ENCODE peak calls at places on chromosomes 16 and 17, in five cellular contexts. I is cardiac fibroblast, U is neural progenitor cell, H is Calu3, F is HL-60. B is an unnamed sample.

GRCh38 chr16:29821663-29822115 is 1.4 kb downstream of the MVP start:
- DNase-seq in I (peak; percentile 78), U (no peak), H (peak; percentile 61), F (no peak), B (no peak)

GRCh38 chr17:2955931-2956582 is 107.3 kb downstream of the OR1D5 start:
- DNase-seq in I (no peak), U (no peak), H (no peak), F (no peak), B (no peak)

GRCh38 chr16:77433146-77433545 is 1.7 kb downstream of the ADAMTS18 start:
- DNase-seq in I (no peak), U (no peak), H (no peak), F (no peak), B (no peak)

GRCh38 chr16:12410842-12411490 is 392.7 kb downstream of the CPPED1 start:
- DNase-seq in I (no peak), U (no peak), H (no peak), F (peak; percentile 53), B (no peak)

GRCh38 chr16:12976491-12976890 is 75.1 kb downstream of the SHISA9 start:
- DNase-seq in I (no peak), U (no peak), H (no peak), F (no peak), B (no peak)

GRCh38 chr16:27314161-27314723 is 468 bp downstream of the IL4R start:
- DNase-seq in I (peak; percentile 96), U (no peak), H (peak; percentile 61), F (no peak), B (no peak)

GRCh38 chr16:12268602-12269001 is 292.1 kb downstream of the SNX29 start:
- DNase-seq in I (no peak), U (no peak), H (no peak), F (no peak), B (no peak)

GRCh38 chr17:42924891-42925290 is 24.3 kb downstream of the G6PC1 start:
- DNase-seq in I (no peak), U (no peak), H (no peak), F (no peak), B (no peak)

DNA sequence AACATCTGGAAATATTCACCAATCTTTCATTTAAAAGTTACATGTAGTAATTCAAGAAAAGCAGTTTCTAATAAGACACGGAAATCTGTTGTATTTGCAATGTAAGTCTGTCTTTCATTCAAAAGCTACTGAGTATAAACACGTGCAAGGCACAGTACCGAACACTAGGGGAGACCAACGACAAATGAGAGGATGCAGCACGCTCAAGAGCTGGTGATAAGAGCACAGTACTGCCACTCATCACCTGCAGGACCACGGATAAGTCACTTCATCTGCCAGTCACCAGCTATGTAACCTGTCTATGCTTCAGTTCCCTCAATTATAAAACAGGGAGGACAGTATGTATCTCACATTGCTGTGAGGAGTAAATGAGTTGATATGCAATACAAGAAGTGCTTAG is 67.1 kb downstream of the CLEC18A start:
- DNase-seq in I (peak; percentile 20), U (peak; percentile 42), H (peak; percentile 29), F (peak; percentile 27), B (no peak)
- TF ChIP-seq CTCF in I (peak; percentile 13), U (peak; percentile 44), H (no peak), F (no peak), B (peak; percentile 30)

GRCh38 chr16:58197314-58198012 is 443 bp downstream of the CSNK2A2 start:
- DNase-seq in I (no peak), U (peak; percentile 49), H (peak; percentile 17), F (no peak), B (peak; percentile 53)

GRCh38 chr16:58198739-58199411 is 969 bp upstream of the CSNK2A2 start:
- DNase-seq in I (no peak), U (no peak), H (no peak), F (no peak), B (no peak)

GRCh38 chr16:58200398-58200797 is 2.5 kb upstream of the CSNK2A2 start:
- DNase-seq in I (no peak), U (no peak), H (no peak), F (no peak), B (no peak)

GRCh38 chr16:58196898-58197313 is 1.0 kb downstream of the CSNK2A2 start:
- DNase-seq in I (peak; percentile 27), U (peak; percentile 19), H (no peak), F (no peak), B (no peak)

GRCh38 chr16:58198022-58198683 is at the start of gene CSNK2A2:
- DNase-seq in I (peak; percentile 62), U (peak; percentile 83), H (peak; percentile 86), F (peak; percentile 53), B (peak; percentile 76)
- TF ChIP-seq CTCF in I (no peak), U (no peak), H (peak; percentile 51), F (no peak), B (no peak)

GRCh38 chr17:9645858-9646555 is 690 bp downstream of the USP43 start:
- DNase-seq in I (no peak), U (peak; percentile 73), H (peak; percentile 67), F (peak; percentile 1), B (peak; percentile 69)
- TF ChIP-seq CTCF in I (no peak), U (peak; percentile 38), H (no peak), F (no peak), B (no peak)

DNA sequence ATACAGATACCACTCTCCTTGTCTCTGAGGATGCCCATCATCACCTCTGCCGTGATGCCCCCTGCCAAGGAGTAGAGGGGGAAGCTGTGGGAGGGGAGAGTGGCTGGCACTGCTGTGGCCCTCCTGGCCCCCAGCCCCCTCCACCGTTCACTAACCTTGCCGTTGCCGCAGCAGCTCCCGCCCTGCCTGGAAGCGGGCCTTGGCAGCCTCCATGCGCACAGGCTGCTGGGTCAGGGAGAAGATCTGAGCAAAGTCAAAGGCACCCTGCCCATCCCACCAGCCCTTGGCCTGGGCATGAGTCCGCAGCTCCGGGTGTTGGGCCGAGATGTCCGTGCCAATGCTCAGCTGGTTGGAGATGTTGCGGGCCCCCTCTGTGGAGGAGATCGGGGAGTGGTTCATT is 2.4 kb downstream of the SCRN2 start:
- DNase-seq in I (no peak), U (no peak), H (no peak), F (no peak), B (no peak)
- TF ChIP-seq CTCF in I (no peak), U (no peak), H (no peak), F (no peak), B (no peak)

GRCh38 chr16:19984136-19984535 is 89.6 kb downstream of the GPR139 start:
- DNase-seq in I (no peak), U (no peak), H (no peak), F (no peak), B (no peak)
- TF ChIP-seq CTCF in I (no peak), U (no peak), H (no peak), F (no peak), B (no peak)

GRCh38 chr17:39187152-39187830 is 10.2 kb downstream of the CACNB1 start:
- DNase-seq in I (no peak), U (no peak), H (peak; percentile 81), F (no peak), B (no peak)
- TF ChIP-seq CTCF in I (no peak), U (no peak), H (no peak), F (no peak), B (no peak)

GRCh38 chr17:49843774-49844350 is 4.0 kb downstream of the TAC4 start:
- DNase-seq in I (peak; percentile 33), U (peak; percentile 57), H (peak; percentile 74), F (no peak), B (no peak)
- TF ChIP-seq CTCF in I (peak; percentile 67), U (peak; percentile 58), H (peak; percentile 86), F (no peak), B (no peak)

DNA sequence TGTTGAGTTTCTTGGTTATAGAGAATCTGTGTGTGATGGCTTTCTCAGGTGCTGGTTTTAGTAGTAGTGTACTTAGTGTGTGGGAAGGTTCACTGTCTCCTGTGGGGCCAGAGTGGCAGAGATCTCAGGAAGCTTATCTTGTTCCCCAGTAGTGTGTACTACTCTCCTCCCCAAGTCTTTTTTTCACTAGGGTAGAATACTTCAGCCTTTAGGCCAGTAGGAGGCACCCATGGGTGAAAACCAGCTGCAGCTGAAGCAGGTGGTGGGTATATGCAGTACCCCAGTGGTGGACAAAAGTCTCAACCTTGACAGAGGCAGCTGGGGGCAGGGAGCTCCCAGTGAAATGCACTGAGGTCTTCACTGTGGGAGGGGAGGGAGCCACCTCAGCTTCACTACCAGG is 109.9 kb downstream of the PHKB start:
- DNase-seq in I (no peak), U (no peak), H (no peak), F (no peak), B (no peak)
- TF ChIP-seq CTCF in I (no peak), U (no peak), H (no peak), F (no peak), B (no peak)

GRCh38 chr16:2955438-2955778 is 8.7 kb upstream of the KREMEN2 start:
- DNase-seq in I (no peak), U (no peak), H (no peak), F (no peak), B (no peak)

GRCh38 chr16:2954647-2955381 is 9.3 kb upstream of the KREMEN2 start:
- DNase-seq in I (no peak), U (no peak), H (no peak), F (no peak), B (no peak)

GRCh38 chr16:2954228-2954627 is 9.8 kb upstream of the KREMEN2 start:
- DNase-seq in I (no peak), U (no peak), H (no peak), F (no peak), B (no peak)

GRCh38 chr16:2956566-2956956 is 7.5 kb upstream of the KREMEN2 start:
- DNase-seq in I (no peak), U (no peak), H (no peak), F (no peak), B (no peak)

GRCh38 chr16:2955779-2956565 is 8.1 kb upstream of the KREMEN2 start:
- DNase-seq in I (no peak), U (no peak), H (no peak), F (peak; percentile 84), B (no peak)
- TF ChIP-seq CTCF in I (no peak), U (no peak), H (no peak), F (no peak), B (no peak)